ENCODE peak calls at places on chromosomes 16 and 17, in six cellular contexts. Q is prostate gland, T is Panc1, Y is sigmoid colon, H is HepG2, X is suprapubic skin. O is an unnamed sample.

GRCh38 chr17:58487589-58488427 is at the start of gene HSF5:
- DNase-seq in Q (no peak), T (no peak), Y (no peak), X (no peak), H (no peak), O (no peak)

GRCh38 chr17:7220593-7221280 is 999 bp downstream of the ACADVL start:
- DNase-seq in X (no peak), H (peak), T (no peak), Y (peak), Q (peak), O (no peak)

GRCh38 chr16:66454751-66455150 is 27.7 kb downstream of the BEAN1 start:
- DNase-seq in Q (no peak), H (no peak), Y (no peak), T (no peak), X (no peak), O (no peak)

GRCh38 chr17:56174421-56174820 is 21.1 kb downstream of the ANKFN1 start:
- DNase-seq in T (no peak), Q (no peak), H (no peak), Y (no peak), X (no peak), O (no peak)

GRCh38 chr17:75691371-75692290 is 24.5 kb downstream of the SAP30BP start:
- DNase-seq in H (no peak), Q (peak), Y (peak), X (peak), T (no peak), O (no peak)

GRCh38 chr16:21277927-21278706 is at the start of gene CRYM:
- DNase-seq in H (peak), T (no peak), Q (peak), Y (peak), X (no peak), O (no peak)

GRCh38 chr16:7651803-7652570 is 319.3 kb downstream of the RBFOX1 start:
- DNase-seq in X (no peak), Q (no peak), T (no peak), H (no peak), Y (no peak), O (no peak)

GRCh38 chr16:10039220-10040096 is 142.8 kb downstream of the GRIN2A start:
- DNase-seq in Y (no peak), T (no peak), X (no peak), H (no peak), Q (no peak), O (no peak)

GRCh38 chr17:76547183-76547641 is 7.4 kb downstream of the PRCD start:
- DNase-seq in T (no peak), H (peak), Y (no peak), Q (peak), X (peak), O (no peak)

GRCh38 chr16:17227278-17227677 is 243.5 kb downstream of the XYLT1 start:
- DNase-seq in H (no peak), X (no peak), Y (no peak), Q (no peak), T (no peak), O (no peak)

GRCh38 chr17:73318861-73319260 is 7.1 kb upstream of the CDC42EP4 start:
- DNase-seq in Q (no peak), Y (no peak), X (no peak), H (no peak), T (no peak), O (no peak)

GRCh38 chr17:73316919-73317505 is 5.2 kb upstream of the CDC42EP4 start:
- DNase-seq in Q (no peak), X (peak), T (no peak), Y (no peak), H (no peak), O (no peak)

GRCh38 chr17:73319766-73320165 is 8.0 kb upstream of the CDC42EP4 start:
- DNase-seq in X (no peak), H (no peak), Y (no peak), T (no peak), Q (no peak), O (no peak)

GRCh38 chr17:73318427-73318813 is 6.6 kb upstream of the CDC42EP4 start:
- DNase-seq in Q (no peak), Y (no peak), T (no peak), H (no peak), X (no peak), O (no peak)

GRCh38 chr17:73317554-73318426 is 6.0 kb upstream of the CDC42EP4 start:
- DNase-seq in Q (no peak), T (no peak), Y (no peak), H (no peak), X (peak), O (no peak)
- TF ChIP-seq POLR2AphosphoS5 in Q (no peak), T (no peak), Y (peak), H (no peak), X (no peak), O (no peak)

DNA sequence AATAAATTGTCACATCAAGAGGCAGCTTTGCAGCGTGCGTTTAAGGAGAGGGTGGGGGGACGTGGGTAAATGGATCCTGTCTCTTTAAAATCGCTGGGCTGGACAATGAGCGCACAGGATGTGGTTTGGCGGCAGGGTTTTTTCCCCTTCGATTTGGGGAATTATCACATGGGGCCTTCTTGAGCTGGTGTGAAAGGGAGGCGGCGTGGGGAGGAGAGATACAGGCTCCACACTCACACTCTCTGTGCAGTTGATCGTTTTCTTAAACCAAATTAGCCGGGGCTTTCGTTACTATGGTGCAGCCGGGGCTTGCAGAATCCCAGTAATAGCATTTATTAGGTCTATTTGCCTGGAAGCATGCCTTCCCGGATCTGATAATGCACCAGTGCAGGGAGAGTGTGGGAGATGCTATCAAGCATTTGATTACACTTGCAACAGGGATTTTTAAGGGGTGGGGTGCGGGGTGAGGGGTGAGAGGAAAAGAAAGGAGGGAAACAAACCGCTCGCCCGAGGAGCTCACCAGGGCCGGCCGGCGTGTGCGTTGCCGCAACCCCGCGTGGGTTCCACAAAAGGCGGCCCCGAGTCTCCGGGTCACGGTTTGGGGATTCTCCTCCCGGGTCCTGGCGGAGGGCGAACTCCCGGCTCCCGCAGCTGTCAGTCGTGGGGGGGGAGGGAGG is 58.9 kb upstream of the GSE1 start:
- DNase-seq in Q (peak), T (no peak), Y (peak), H (peak), X (no peak), O (no peak)
- TF ChIP-seq POLR2AphosphoS5 in Q (peak), T (no peak), Y (no peak), H (peak), X (no peak), O (no peak)

DNA sequence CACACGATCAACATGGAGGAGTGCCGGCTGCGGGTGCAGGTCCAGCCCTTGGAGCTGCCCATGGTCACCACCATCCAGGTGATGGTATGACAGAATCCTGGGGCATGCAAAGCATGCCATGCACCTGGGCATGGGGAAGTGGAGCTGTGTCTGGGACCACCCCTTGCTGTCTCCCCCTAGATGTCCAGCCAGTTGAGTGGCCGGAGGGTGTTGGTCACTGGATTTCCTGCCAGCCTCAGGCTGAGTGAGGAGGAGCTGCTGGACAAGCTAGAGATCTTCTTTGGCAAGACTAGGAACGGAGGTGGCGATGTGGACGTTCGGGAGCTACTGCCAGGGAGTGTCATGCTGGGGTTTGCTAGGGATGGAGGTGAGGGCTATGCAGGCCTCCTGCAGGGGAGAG is 6.7 kb downstream of the IFI35 start:
- DNase-seq in Y (no peak), T (no peak), H (no peak), X (no peak), Q (no peak), O (no peak)
- TF ChIP-seq POLR2AphosphoS5 in Y (no peak), T (no peak), H (no peak), X (no peak), Q (no peak), O (no peak)

DNA sequence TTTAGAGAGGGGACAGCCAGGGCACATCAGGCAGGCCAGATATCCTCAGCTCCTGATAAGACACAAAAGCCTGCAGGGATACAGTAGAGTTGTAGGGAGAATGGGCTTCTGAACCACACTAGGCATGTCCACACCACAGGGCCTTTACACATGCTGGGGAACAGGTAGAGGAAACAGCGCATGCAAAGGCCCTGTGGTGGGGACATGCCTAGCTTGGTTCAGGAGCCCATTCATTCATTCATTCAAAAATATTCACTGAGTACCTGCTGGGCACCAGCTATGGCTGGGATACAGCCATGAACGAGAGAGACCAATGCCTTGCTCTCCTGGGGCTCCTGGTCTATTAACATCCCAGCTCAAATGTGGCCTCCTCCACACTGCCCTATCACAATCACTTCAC is 4.4 kb downstream of the CPNE2 start:
- DNase-seq in Q (no peak), Y (no peak), X (no peak), T (no peak), H (no peak), O (no peak)
- TF ChIP-seq POLR2AphosphoS5 in Q (no peak), Y (no peak), X (no peak), T (no peak), H (no peak), O (no peak)

GRCh38 chr16:30115238-30115637 is 1.9 kb upstream of the GDPD3 start:
- DNase-seq in T (no peak), X (no peak), H (no peak), Q (no peak), Y (no peak), O (no peak)

GRCh38 chr16:30113711-30114333 is 485 bp upstream of the GDPD3 start:
- DNase-seq in H (no peak), Q (no peak), X (no peak), Y (no peak), T (no peak), O (no peak)

GRCh38 chr16:30114411-30114810 is 1.1 kb upstream of the GDPD3 start:
- DNase-seq in Y (no peak), X (no peak), H (no peak), Q (no peak), T (no peak), O (no peak)

GRCh38 chr16:30112197-30113030 is 923 bp downstream of the GDPD3 start:
- DNase-seq in Y (peak), Q (no peak), H (peak), X (no peak), T (no peak), O (no peak)

DNA sequence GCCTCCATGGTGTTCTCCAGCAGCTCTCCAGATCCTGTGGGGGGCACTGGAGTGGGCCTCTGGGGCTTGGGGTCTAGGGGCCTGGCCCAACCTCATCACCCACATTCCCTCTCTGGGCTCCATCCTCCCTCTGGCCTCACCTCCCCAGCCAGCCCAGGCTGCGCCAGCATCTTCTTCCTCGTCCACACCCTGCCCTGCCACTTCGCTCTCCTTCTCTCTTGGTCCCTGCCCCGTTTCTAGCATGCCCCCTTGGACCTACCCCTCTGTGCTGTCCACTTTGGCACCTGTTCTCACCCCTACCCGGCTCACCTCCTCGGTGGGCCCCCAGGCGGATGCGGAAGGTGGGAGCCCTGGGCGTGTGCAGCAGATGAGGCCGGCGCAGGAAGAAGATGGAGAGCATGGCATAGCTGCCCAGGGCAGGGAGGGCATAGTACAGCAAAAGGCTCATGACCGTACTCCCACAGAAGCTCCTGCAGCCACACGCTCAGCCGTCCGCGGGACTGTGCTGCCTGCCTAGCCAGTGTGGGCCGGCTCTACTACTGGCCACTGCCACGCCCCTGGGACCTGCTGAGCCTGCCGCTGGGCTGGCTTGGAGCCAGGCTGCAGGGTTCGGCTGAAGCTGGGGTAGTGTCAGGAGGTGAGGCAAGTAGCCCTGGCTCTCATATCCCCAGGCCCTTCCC is at the start of gene GDPD3:
- DNase-seq in Q (no peak), T (no peak), X (no peak), H (peak), Y (no peak), O (no peak)
- TF ChIP-seq POLR2AphosphoS5 in Q (no peak), T (no peak), X (no peak), H (no peak), Y (no peak), O (peak)

DNA sequence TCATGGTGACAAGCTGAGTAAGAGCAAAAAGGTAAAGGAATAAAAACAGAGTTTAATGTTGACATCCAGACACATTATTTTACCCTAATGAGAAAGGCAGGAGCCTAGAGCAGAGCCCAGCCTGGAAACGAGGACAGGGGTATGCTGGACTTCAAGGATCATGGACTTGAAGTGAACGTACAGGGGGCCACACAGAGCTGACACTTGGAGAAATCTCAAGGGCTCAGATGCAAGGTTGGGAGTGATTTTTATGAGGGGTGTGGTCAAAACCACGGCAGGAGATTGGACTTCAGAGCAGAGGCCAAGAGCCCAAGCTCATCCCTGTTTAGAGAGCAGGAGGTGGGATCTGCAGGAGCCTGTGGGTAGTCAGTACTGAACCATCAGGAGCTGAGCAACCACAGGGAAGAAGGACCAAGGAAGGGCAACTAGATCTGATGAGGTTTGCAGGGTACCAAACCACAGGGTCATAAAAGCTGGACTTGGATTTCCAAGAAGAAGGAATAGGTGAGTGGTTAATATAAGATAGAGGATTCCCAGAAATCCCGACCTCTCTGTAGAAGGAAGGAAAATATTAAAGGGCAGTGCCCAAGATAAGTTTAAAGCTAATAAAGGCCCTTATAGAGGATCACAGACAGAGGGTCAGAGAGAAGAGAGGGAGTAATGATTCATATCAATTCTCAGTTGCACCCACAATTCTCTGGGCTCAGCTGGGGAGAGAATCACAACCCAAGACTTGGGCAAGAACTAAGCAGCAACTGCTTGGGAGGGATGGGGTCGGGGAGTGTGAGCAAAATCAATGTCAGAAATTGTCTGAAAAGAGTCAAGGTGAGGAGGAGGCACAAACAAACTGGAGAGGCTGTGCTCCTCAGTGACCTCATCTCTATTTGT is 331.7 kb downstream of the SOX9 start:
- DNase-seq in Q (no peak), Y (no peak), H (no peak), X (no peak), T (no peak), O (no peak)
- TF ChIP-seq POLR2AphosphoS5 in Q (no peak), Y (no peak), H (no peak), X (no peak), T (no peak), O (no peak)

O was measured in vagina.